ENCODE peak calls at places on chromosome 10, in six cellular contexts. K is pancreas, V is hepatocyte, L is psoas muscle, H is cardiac muscle cell, U is endodermal cell. Y is an unnamed sample.

GRCh38 chr10:132192991-132193670 is 6.4 kb downstream of the DPYSL4 start:
- DNase-seq in K (no peak), V (no peak), L (peak), H (peak), U (no peak), Y (no peak)

GRCh38 chr10:21327239-21327993 is 198.1 kb downstream of the SKIDA1 start:
- DNase-seq in K (no peak), V (no peak), L (no peak), H (no peak), U (peak), Y (no peak)

GRCh38 chr10:125985557-125986246 is 89.3 kb downstream of the FANK1 start:
- DNase-seq in K (no peak), V (no peak), L (no peak), H (no peak), U (no peak), Y (no peak)

GRCh38 chr10:44311563-44311905 is 73.4 kb downstream of the CXCL12 start:
- DNase-seq in K (no peak), V (no peak), L (no peak), H (no peak), U (no peak), Y (no peak)

GRCh38 chr10:86645111-86645445 is 9.3 kb upstream of the OPN4 start:
- DNase-seq in K (no peak), V (no peak), L (no peak), H (no peak), U (peak), Y (no peak)

GRCh38 chr10:58813573-58813972 is 300.9 kb downstream of the BICC1 start:
- DNase-seq in K (no peak), V (peak), L (no peak), H (no peak), U (no peak), Y (no peak)

GRCh38 chr10:19579841-19580240 is 236.4 kb upstream of the PLXDC2 start:
- DNase-seq in K (no peak), V (no peak), L (no peak), H (no peak), U (no peak), Y (no peak)

GRCh38 chr10:68897336-68897741 is 3.8 kb upstream of the DDX50 start:
- DNase-seq in K (no peak), V (peak), L (no peak), H (peak), U (peak), Y (peak)

GRCh38 chr10:44860811-44861751 is 50.1 kb upstream of the TMEM72 start:
- DNase-seq in K (no peak), V (peak), L (peak), H (no peak), U (peak), Y (no peak)

GRCh38 chr10:74174533-74174932 is 23.5 kb downstream of the ADK start:
- DNase-seq in K (no peak), V (peak), L (no peak), H (no peak), U (no peak), Y (no peak)

GRCh38 chr10:123375738-123376137 is 221.5 kb downstream of the BUB3 start:
- DNase-seq in K (no peak), V (no peak), L (no peak), H (no peak), U (no peak), Y (no peak)

GRCh38 chr10:76975131-76975530 is 662.5 kb downstream of the KCNMA1 start:
- DNase-seq in K (no peak), V (no peak), L (no peak), H (no peak), U (no peak), Y (no peak)

GRCh38 chr10:54958844-54959243 is 157.8 kb upstream of the PCDH15 start:
- DNase-seq in K (no peak), V (no peak), L (no peak), H (no peak), U (no peak), Y (no peak)

GRCh38 chr10:19819419-19820033 is 3.3 kb downstream of the PLXDC2 start:
- DNase-seq in K (no peak), V (peak), L (no peak), H (peak), U (no peak), Y (no peak)

GRCh38 chr10:128210215-128211063 is 84.2 kb upstream of the MKI67 start:
- DNase-seq in K (peak), V (peak), L (peak), H (peak), U (peak), Y (no peak)

GRCh38 chr10:127450644-127451043 is 98.5 kb upstream of the NPS start:
- DNase-seq in K (no peak), V (no peak), L (no peak), H (no peak), U (no peak), Y (no peak)

GRCh38 chr10:14603539-14604102 is 171.1 kb downstream of the FAM107B start:
- DNase-seq in K (peak), V (peak), L (peak), H (peak), U (no peak), Y (no peak)

GRCh38 chr10:88672041-88672440 is 7.8 kb downstream of the LIPF start:
- DNase-seq in K (no peak), V (no peak), L (no peak), H (no peak), U (no peak), Y (peak)

GRCh38 chr10:70672993-70673928 is 955 bp downstream of the ADAMTS14 start:
- DNase-seq in K (no peak), V (peak), L (peak), H (no peak), U (no peak), Y (no peak)
- H3K4me3 ChIP-seq in K (no peak), V (no peak), L (peak), H (peak), U (peak), Y (peak)

DNA sequence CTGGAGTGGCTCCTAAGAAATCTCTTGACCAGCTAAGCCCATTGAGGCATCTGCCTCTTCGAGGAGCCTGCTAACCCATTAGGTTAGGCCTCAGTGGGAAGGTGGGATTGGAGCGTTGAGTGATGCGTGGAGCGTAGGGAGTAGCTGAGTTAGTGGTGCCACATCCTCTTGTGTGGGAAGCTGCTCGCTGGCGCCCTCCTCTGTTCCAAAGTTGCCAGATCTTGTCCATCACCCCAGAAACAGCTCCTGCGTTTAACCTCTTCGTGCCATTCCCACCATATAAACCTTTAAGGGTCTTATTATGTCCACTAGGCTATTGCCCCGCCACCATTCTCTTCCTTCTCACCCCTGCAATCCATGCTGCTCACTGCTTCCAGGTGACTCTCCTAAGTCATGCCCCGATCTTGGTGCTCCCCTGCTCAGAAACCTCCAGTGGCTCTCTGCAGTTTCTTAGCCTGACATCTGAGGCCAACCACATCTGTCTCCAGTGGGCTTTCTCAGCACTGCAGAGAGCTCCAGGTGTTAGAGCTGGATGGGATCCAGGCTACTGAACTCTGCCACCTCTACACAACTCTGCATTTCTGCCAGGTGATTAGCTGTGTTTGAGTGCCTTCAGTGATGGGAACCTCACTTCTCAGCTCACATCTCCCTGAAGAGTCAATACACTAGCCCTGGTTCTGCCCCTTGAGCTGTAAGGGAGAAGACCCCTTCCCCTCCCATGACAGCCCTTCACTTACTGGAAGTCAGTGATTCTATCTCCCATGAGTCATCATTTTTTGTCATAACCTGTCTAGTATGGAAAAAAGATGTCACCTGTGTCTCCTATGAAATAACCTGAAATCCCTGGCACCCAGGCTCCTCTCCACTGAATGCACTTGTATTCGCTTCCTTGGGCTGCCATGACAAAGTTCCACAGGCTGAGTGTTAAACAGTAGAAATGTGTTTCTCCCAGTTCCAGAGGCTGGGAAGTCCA is 65.0 kb upstream of the FGFR2 start:
- DNase-seq in K (no peak), V (no peak), L (no peak), H (peak), U (peak), Y (no peak)
- TF ChIP-seq CTCF in K (no peak), V (peak), L (no peak), H (peak), U (peak), Y (peak)

DNA sequence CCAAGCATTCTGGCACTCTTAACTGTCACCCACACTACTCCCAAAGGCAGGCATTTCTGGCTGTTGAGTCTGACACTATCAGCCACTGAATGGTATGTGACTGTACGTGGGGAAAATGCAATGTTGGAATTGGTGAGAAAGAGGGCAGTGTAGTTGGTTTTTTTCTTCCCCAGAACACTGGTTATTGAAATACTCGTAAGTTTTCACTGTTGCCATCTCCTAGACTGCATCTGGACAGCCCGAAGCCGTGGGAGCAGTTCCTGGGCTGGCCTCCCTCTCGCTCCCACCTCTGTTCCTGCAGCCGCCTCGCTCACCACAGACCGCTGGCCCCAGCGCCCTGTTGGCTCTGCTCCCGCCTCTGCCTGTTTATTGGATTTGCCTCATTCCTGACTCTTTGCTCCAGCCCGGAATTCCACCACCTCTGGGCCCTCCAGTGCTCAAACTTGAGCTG is 5.7 kb downstream of the PLCE1 start:
- DNase-seq in K (no peak), V (peak), L (peak), H (peak), U (peak), Y (no peak)
- H3K4me3 ChIP-seq in K (no peak), V (no peak), L (no peak), H (no peak), U (no peak), Y (no peak)

DNA sequence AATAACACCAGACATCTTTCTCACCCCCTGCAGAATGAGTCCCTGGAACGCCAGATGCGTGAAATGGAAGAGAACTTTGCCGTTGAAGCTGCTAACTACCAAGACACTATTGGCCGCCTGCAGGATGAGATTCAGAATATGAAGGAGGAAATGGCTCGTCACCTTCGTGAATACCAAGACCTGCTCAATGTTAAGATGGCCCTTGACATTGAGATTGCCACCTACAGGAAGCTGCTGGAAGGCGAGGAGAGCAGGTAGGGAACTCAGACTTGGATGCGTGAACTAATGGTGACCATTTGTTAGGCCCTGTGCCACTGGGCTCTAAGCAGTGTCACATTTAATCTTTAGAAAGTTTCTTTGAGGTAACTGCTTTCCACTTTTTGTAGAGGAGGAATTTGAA is 7.1 kb downstream of the VIM start:
- DNase-seq in K (no peak), V (no peak), L (no peak), H (no peak), U (peak), Y (no peak)
- TF ChIP-seq CTCF in K (no peak), V (no peak), L (no peak), H (peak), U (peak), Y (peak)

GRCh38 chr10:92593553-92594046 is 670 bp downstream of the KIF11 start:
- DNase-seq in K (no peak), V (no peak), L (no peak), H (no peak), U (no peak), Y (no peak)

GRCh38 chr10:92594194-92594593 is 1.3 kb downstream of the KIF11 start:
- DNase-seq in K (no peak), V (no peak), L (no peak), H (no peak), U (no peak), Y (no peak)

GRCh38 chr10:92592761-92593552 is at the start of gene KIF11:
- DNase-seq in K (peak), V (peak), L (peak), H (peak), U (peak), Y (peak)

GRCh38 chr10:92591550-92592140 is 1.3 kb upstream of the KIF11 start:
- DNase-seq in K (peak), V (peak), L (peak), H (peak), U (peak), Y (peak)

GRCh38 chr10:92590623-92591549 is 2.0 kb upstream of the KIF11 start:
- DNase-seq in K (no peak), V (peak), L (peak), H (peak), U (peak), Y (no peak)
- H3K4me3 ChIP-seq in K (peak), V (peak), L (peak), H (peak), U (peak), Y (peak)

GRCh38 chr10:124536496-124537050 is 75.0 kb downstream of the LHPP start:
- DNase-seq in K (no peak), V (no peak), L (no peak), H (no peak), U (no peak), Y (no peak)
- TF ChIP-seq CTCF in K (no peak), V (no peak), L (no peak), H (no peak), U (peak), Y (no peak)

GRCh38 chr10:34813626-34814227 is 1.4 kb downstream of the PARD3 start:
- DNase-seq in K (no peak), V (peak), L (peak), H (peak), U (peak), Y (no peak)
- H3K4me3 ChIP-seq in K (peak), V (peak), L (peak), H (peak), U (peak), Y (peak)

GRCh38 chr10:1193561-1193960 is 137.4 kb downstream of the WDR37 start:
- DNase-seq in K (no peak), V (no peak), L (no peak), H (no peak), U (no peak), Y (no peak)

GRCh38 chr10:1196656-1197055 is 140.5 kb downstream of the WDR37 start:
- DNase-seq in K (no peak), V (no peak), L (no peak), H (no peak), U (no peak), Y (no peak)

GRCh38 chr10:1195828-1196227 is 139.6 kb downstream of the WDR37 start:
- DNase-seq in K (no peak), V (no peak), L (no peak), H (no peak), U (peak), Y (no peak)

GRCh38 chr10:1190791-1191490 is 134.8 kb downstream of the WDR37 start:
- DNase-seq in K (peak), V (no peak), L (no peak), H (no peak), U (no peak), Y (no peak)

DNA sequence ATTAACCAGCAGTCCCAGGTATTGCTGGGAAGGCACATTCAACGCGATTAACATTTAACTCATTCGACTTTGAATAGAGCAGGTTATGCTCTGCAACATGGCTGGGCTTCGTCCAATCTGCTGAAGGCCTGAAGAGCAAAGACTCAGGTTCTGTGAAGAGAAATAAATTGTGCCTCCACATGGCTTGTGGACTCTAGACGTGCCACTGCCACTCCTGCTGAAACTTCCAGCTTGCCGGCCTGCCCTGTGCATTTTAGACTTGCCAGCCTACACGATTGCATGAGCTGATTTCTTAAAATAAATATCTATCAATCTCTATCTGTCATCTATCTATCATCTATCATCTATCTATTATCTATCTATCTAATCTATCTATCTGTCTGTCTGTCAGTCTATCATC is 138.0 kb downstream of the WDR37 start:
- DNase-seq in K (peak), V (no peak), L (no peak), H (no peak), U (no peak), Y (no peak)
- TF ChIP-seq CTCF in K (no peak), V (no peak), L (no peak), H (no peak), U (no peak), Y (no peak)

GRCh38 chr10:43264324-43264986 is 2.4 kb downstream of the RASGEF1A start:
- DNase-seq in K (no peak), V (no peak), L (no peak), H (no peak), U (peak), Y (no peak)

GRCh38 chr10:43263551-43264323 is 3.1 kb downstream of the RASGEF1A start:
- DNase-seq in K (peak), V (no peak), L (no peak), H (no peak), U (peak), Y (no peak)

GRCh38 chr10:43262902-43263466 is 3.9 kb downstream of the RASGEF1A start:
- DNase-seq in K (no peak), V (no peak), L (no peak), H (no peak), U (no peak), Y (no peak)

GRCh38 chr10:43265799-43266721 is 805 bp downstream of the RASGEF1A start:
- DNase-seq in K (peak), V (peak), L (no peak), H (peak), U (peak), Y (no peak)

GRCh38 chr10:43264987-43265798 is 1.7 kb downstream of the RASGEF1A start:
- DNase-seq in K (peak), V (no peak), L (no peak), H (no peak), U (no peak), Y (no peak)
- H3K4me3 ChIP-seq in K (no peak), V (no peak), L (no peak), H (no peak), U (no peak), Y (no peak)

GRCh38 chr10:84114088-84114667 is 25.1 kb upstream of the GHITM start:
- DNase-seq in K (no peak), V (no peak), L (no peak), H (peak), U (peak), Y (no peak)
- TF ChIP-seq CTCF in K (no peak), V (peak), L (no peak), H (peak), U (peak), Y (peak)